ENCODE peak calls at places on chromosomes 16 and 17, in nine cellular contexts. One of them, this sample, is unnamed.

GRCh38 chr17:34671191-34671590 is 91.8 kb downstream of the TMEM132E start:
- DNase-seq in prostate gland: no peak
- DNase-seq in aorta: no peak
- DNase-seq in Peyer's patch: no peak
- DNase-seq in CD8-positive, alpha-beta memory T cell: no peak
- DNase-seq in MM.1S: no peak
- DNase-seq in uterus: no peak
- DNase-seq in mammary epithelial cell: no peak
- DNase-seq in tibial artery: no peak
- DNase-seq in this sample: peak; percentile 14

GRCh38 chr17:28225872-28226271 is 93.1 kb upstream of the TMEM97 start:
- DNase-seq in aorta: no peak
- DNase-seq in mammary epithelial cell: no peak
- DNase-seq in MM.1S: no peak
- DNase-seq in Peyer's patch: no peak
- DNase-seq in uterus: no peak
- DNase-seq in prostate gland: no peak
- DNase-seq in CD8-positive, alpha-beta memory T cell: no peak
- DNase-seq in tibial artery: no peak
- DNase-seq in this sample: no peak

GRCh38 chr16:50745940-50746339 is 4.1 kb downstream of the CYLD start:
- DNase-seq in mammary epithelial cell: no peak
- DNase-seq in tibial artery: no peak
- DNase-seq in uterus: no peak
- DNase-seq in Peyer's patch: no peak
- DNase-seq in prostate gland: no peak
- DNase-seq in aorta: no peak
- DNase-seq in CD8-positive, alpha-beta memory T cell: no peak
- DNase-seq in MM.1S: no peak
- DNase-seq in this sample: no peak

GRCh38 chr17:73634629-73635028 is 9.6 kb downstream of the SDK2 start:
- DNase-seq in MM.1S: no peak
- DNase-seq in CD8-positive, alpha-beta memory T cell: no peak
- DNase-seq in uterus: no peak
- DNase-seq in tibial artery: no peak
- DNase-seq in aorta: no peak
- DNase-seq in prostate gland: peak; percentile 27
- DNase-seq in Peyer's patch: no peak
- DNase-seq in mammary epithelial cell: no peak
- DNase-seq in this sample: no peak

GRCh38 chr16:66959645-66960177 is 1.4 kb upstream of the CES3 start:
- DNase-seq in MM.1S: no peak
- DNase-seq in mammary epithelial cell: no peak
- DNase-seq in CD8-positive, alpha-beta memory T cell: no peak
- DNase-seq in prostate gland: no peak
- DNase-seq in uterus: no peak
- DNase-seq in Peyer's patch: no peak
- DNase-seq in tibial artery: peak; percentile 44
- DNase-seq in aorta: peak; percentile 67
- DNase-seq in this sample: no peak

GRCh38 chr17:68782829-68783228 is 172.4 kb downstream of the ABCA8 start:
- DNase-seq in MM.1S: no peak
- DNase-seq in aorta: no peak
- DNase-seq in prostate gland: no peak
- DNase-seq in CD8-positive, alpha-beta memory T cell: no peak
- DNase-seq in mammary epithelial cell: no peak
- DNase-seq in Peyer's patch: no peak
- DNase-seq in tibial artery: peak; percentile 36
- DNase-seq in uterus: no peak
- DNase-seq in this sample: no peak

GRCh38 chr17:17141860-17142552 is 64.1 kb downstream of the PLD6 start:
- DNase-seq in mammary epithelial cell: peak; percentile 18
- DNase-seq in Peyer's patch: no peak
- DNase-seq in CD8-positive, alpha-beta memory T cell: peak; percentile 57
- DNase-seq in uterus: peak; percentile 37
- DNase-seq in MM.1S: no peak
- DNase-seq in prostate gland: peak; percentile 39
- DNase-seq in tibial artery: no peak
- DNase-seq in aorta: no peak
- DNase-seq in this sample: no peak

GRCh38 chr16:88264641-88265285 is 118.0 kb upstream of the ZNF469 start:
- DNase-seq in aorta: peak; percentile 97
- DNase-seq in Peyer's patch: peak; percentile 95
- DNase-seq in MM.1S: no peak
- DNase-seq in tibial artery: peak; percentile 98
- DNase-seq in prostate gland: peak; percentile 89
- DNase-seq in CD8-positive, alpha-beta memory T cell: peak; percentile 55
- DNase-seq in mammary epithelial cell: peak; percentile 97
- DNase-seq in uterus: peak; percentile 97
- DNase-seq in this sample: peak; percentile 97

GRCh38 chr16:51638338-51639135 is 487.5 kb upstream of the SALL1 start:
- DNase-seq in mammary epithelial cell: peak; percentile 41
- DNase-seq in prostate gland: no peak
- DNase-seq in Peyer's patch: no peak
- DNase-seq in MM.1S: no peak
- DNase-seq in aorta: no peak
- DNase-seq in uterus: no peak
- DNase-seq in tibial artery: no peak
- DNase-seq in CD8-positive, alpha-beta memory T cell: no peak
- DNase-seq in this sample: no peak

GRCh38 chr16:12340151-12340733 is 363.7 kb downstream of the SNX29 start:
- DNase-seq in tibial artery: no peak
- DNase-seq in Peyer's patch: peak; percentile 69
- DNase-seq in uterus: no peak
- DNase-seq in CD8-positive, alpha-beta memory T cell: no peak
- DNase-seq in prostate gland: peak; percentile 36
- DNase-seq in MM.1S: peak; percentile 24
- DNase-seq in aorta: no peak
- DNase-seq in mammary epithelial cell: peak; percentile 59
- DNase-seq in this sample: no peak

GRCh38 chr17:33284022-33284421 is 9.1 kb downstream of the ASIC2 start:
- DNase-seq in tibial artery: peak; percentile 70
- DNase-seq in prostate gland: peak; percentile 84
- DNase-seq in mammary epithelial cell: peak; percentile 81
- DNase-seq in CD8-positive, alpha-beta memory T cell: no peak
- DNase-seq in aorta: peak; percentile 62
- DNase-seq in Peyer's patch: peak; percentile 63
- DNase-seq in uterus: no peak
- DNase-seq in MM.1S: no peak
- DNase-seq in this sample: no peak

GRCh38 chr17:76204277-76204676 is 36.0 kb downstream of the RNF157 start:
- DNase-seq in uterus: no peak
- DNase-seq in mammary epithelial cell: peak; percentile 47
- DNase-seq in aorta: no peak
- DNase-seq in MM.1S: no peak
- DNase-seq in prostate gland: no peak
- DNase-seq in tibial artery: no peak
- DNase-seq in CD8-positive, alpha-beta memory T cell: no peak
- DNase-seq in Peyer's patch: no peak
- DNase-seq in this sample: peak; percentile 50
- H3K4me1 ChIP-seq in uterus: no peaks in the 10 kb centered on the region
- H3K4me1 ChIP-seq in mammary epithelial cell: peaks cover 9% of the 10 kb centered on the region
- H3K4me1 ChIP-seq in aorta: no peaks in the 10 kb centered on the region
- H3K4me1 ChIP-seq in MM.1S: peaks cover 27% of the 10 kb centered on the region
- H3K4me1 ChIP-seq in prostate gland: no peaks in the 10 kb centered on the region
- H3K4me1 ChIP-seq in tibial artery: no peaks in the 10 kb centered on the region
- H3K4me1 ChIP-seq in CD8-positive, alpha-beta memory T cell: peaks cover 49% of the 10 kb centered on the region
- H3K4me1 ChIP-seq in Peyer's patch: peaks cover 2% of the 10 kb centered on the region
- H3K4me1 ChIP-seq in this sample: peaks cover 14% of the 10 kb centered on the region

GRCh38 chr17:4541328-4542002 is 13.7 kb downstream of the MYBBP1A start:
- DNase-seq in CD8-positive, alpha-beta memory T cell: no peak
- DNase-seq in tibial artery: no peak
- DNase-seq in MM.1S: no peak
- DNase-seq in mammary epithelial cell: no peak
- DNase-seq in aorta: no peak
- DNase-seq in Peyer's patch: no peak
- DNase-seq in uterus: no peak
- DNase-seq in prostate gland: no peak
- DNase-seq in this sample: no peak
- H3K36me3 ChIP-seq in CD8-positive, alpha-beta memory T cell: peaks cover 15% of the 10 kb centered on the region
- H3K36me3 ChIP-seq in tibial artery: peaks cover 35% of the 10 kb centered on the region
- H3K36me3 ChIP-seq in MM.1S: peaks cover 3% of the 10 kb centered on the region
- H3K36me3 ChIP-seq in mammary epithelial cell: peaks cover 19% of the 10 kb centered on the region
- H3K36me3 ChIP-seq in aorta: peaks cover 2% of the 10 kb centered on the region
- H3K36me3 ChIP-seq in Peyer's patch: peaks cover 76% of the 10 kb centered on the region
- H3K36me3 ChIP-seq in uterus: no peaks in the 10 kb centered on the region
- H3K36me3 ChIP-seq in prostate gland: no peaks in the 10 kb centered on the region
- H3K36me3 ChIP-seq in this sample: peaks cover 55% of the 10 kb centered on the region

DNA sequence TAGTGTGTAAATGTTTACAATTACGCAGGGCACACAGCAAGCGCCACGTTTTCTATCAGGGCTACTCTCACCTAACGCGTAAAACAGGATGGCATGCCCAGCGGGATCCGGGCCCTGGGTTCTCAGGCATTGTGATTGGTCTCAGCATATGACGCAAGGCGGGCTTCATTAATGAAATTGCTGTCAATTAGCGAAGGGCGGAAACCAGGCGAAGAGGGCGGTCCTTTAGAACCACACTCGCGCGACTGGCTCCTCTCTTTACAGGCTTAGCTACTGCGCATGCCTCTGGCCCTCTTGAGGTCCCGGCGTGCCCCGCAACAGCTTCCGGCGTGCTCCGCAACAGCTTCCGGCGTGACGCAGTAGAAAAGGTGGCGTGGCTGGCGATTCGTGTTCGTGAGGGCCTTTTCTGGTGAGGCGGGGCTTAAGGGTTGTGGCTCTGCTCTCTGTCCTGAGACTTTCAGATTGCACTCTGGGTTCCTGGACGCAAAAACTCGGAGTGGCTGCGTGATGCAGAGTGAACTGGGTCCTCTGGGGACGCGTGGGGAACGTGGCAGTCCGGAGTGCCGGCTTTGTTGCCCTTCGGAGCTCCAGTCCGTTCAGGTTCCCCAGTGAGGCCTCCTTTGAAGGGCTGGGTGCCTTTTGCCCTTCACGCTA is 9.2 kb downstream of the OR2C1 start:
- DNase-seq in mammary epithelial cell: peak; percentile 90
- DNase-seq in uterus: peak; percentile 88
- DNase-seq in prostate gland: peak; percentile 79
- DNase-seq in MM.1S: peak; percentile 93
- DNase-seq in aorta: peak; percentile 91
- DNase-seq in tibial artery: peak; percentile 66
- DNase-seq in Peyer's patch: peak; percentile 83
- DNase-seq in CD8-positive, alpha-beta memory T cell: peak; percentile 92
- DNase-seq in this sample: peak; percentile 7
- H3K4me3 ChIP-seq in mammary epithelial cell: peak overlapping the region; percentile 28
- H3K4me3 ChIP-seq in uterus: peak overlapping the region; percentile 45
- H3K4me3 ChIP-seq in prostate gland: peak overlapping the region; percentile 28
- H3K4me3 ChIP-seq in MM.1S: peak overlapping the region; percentile 69
- H3K4me3 ChIP-seq in aorta: no peak overlapping the region
- H3K4me3 ChIP-seq in tibial artery: peak overlapping the region; percentile 49
- H3K4me3 ChIP-seq in Peyer's patch: peak overlapping the region; percentile 44
- H3K4me3 ChIP-seq in CD8-positive, alpha-beta memory T cell: peak overlapping the region; percentile 62
- H3K4me3 ChIP-seq in this sample: peak overlapping the region; percentile 33

GRCh38 chr17:40459646-40460584 is 16.7 kb downstream of the IGFBP4 start:
- DNase-seq in MM.1S: no peak
- DNase-seq in uterus: peak; percentile 68
- DNase-seq in mammary epithelial cell: no peak
- DNase-seq in aorta: no peak
- DNase-seq in CD8-positive, alpha-beta memory T cell: no peak
- DNase-seq in Peyer's patch: no peak
- DNase-seq in prostate gland: no peak
- DNase-seq in tibial artery: no peak
- DNase-seq in this sample: no peak

GRCh38 chr17:40462343-40463121 is 19.3 kb downstream of the IGFBP4 start:
- DNase-seq in aorta: no peak
- DNase-seq in uterus: no peak
- DNase-seq in MM.1S: no peak
- DNase-seq in prostate gland: no peak
- DNase-seq in Peyer's patch: no peak
- DNase-seq in tibial artery: no peak
- DNase-seq in mammary epithelial cell: no peak
- DNase-seq in CD8-positive, alpha-beta memory T cell: no peak
- DNase-seq in this sample: no peak

GRCh38 chr17:40460585-40460975 is 17.3 kb downstream of the IGFBP4 start:
- DNase-seq in CD8-positive, alpha-beta memory T cell: no peak
- DNase-seq in MM.1S: no peak
- DNase-seq in tibial artery: no peak
- DNase-seq in prostate gland: no peak
- DNase-seq in mammary epithelial cell: no peak
- DNase-seq in Peyer's patch: no peak
- DNase-seq in uterus: no peak
- DNase-seq in aorta: no peak
- DNase-seq in this sample: no peak

GRCh38 chr17:40461774-40462342 is 18.6 kb downstream of the IGFBP4 start:
- DNase-seq in prostate gland: no peak
- DNase-seq in Peyer's patch: no peak
- DNase-seq in aorta: no peak
- DNase-seq in mammary epithelial cell: no peak
- DNase-seq in uterus: peak; percentile 59
- DNase-seq in CD8-positive, alpha-beta memory T cell: no peak
- DNase-seq in tibial artery: no peak
- DNase-seq in MM.1S: no peak
- DNase-seq in this sample: no peak

DNA sequence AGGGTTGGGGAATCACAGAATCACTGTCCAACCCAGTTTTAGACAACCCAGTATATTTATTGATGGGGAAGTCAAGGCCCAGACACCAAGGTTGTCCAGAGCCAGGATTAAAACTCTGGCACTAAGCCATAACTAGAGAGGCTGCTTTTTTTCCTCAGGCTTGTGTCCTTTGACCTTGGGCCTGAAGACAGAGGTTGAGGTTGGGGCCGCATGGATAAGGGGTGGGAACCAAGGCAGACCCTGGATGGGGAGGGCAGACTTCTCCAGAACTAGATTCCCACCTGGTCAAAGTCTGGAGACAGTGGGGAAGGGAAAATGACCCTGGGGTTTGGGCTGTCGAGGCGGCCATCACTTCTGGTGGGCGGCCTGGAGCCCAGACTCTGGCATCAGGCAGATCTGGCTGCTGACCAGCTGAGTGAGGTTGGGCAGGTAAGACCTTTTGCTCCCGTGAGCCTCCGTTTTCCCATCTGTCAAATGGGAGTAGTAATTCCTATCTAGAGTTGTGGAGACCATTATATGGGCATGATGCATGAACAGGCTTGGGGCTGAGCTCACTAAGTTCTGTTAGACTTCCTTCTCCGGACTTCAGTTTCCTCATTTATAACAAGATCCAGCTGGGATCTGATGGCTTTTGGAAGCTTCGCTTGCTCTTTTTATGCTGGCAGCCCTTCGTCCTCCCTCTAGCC is 17.9 kb downstream of the IGFBP4 start:
- DNase-seq in tibial artery: no peak
- DNase-seq in uterus: peak; percentile 49
- DNase-seq in prostate gland: no peak
- DNase-seq in mammary epithelial cell: no peak
- DNase-seq in MM.1S: no peak
- DNase-seq in aorta: no peak
- DNase-seq in Peyer's patch: no peak
- DNase-seq in CD8-positive, alpha-beta memory T cell: no peak
- DNase-seq in this sample: no peak
- H3K4me1 ChIP-seq in tibial artery: peaks cover 24% of the 10 kb centered on the region
- H3K4me1 ChIP-seq in uterus: peaks cover 38% of the 10 kb centered on the region
- H3K4me1 ChIP-seq in prostate gland: no peaks in the 10 kb centered on the region
- H3K4me1 ChIP-seq in mammary epithelial cell: peaks cover 11% of the 10 kb centered on the region
- H3K4me1 ChIP-seq in MM.1S: no peaks in the 10 kb centered on the region
- H3K4me1 ChIP-seq in aorta: no peaks in the 10 kb centered on the region
- H3K4me1 ChIP-seq in Peyer's patch: peaks cover 4% of the 10 kb centered on the region
- H3K4me1 ChIP-seq in CD8-positive, alpha-beta memory T cell: no peaks in the 10 kb centered on the region
- H3K4me1 ChIP-seq in this sample: peaks cover 35% of the 10 kb centered on the region

GRCh38 chr16:57502048-57502775 is 15.9 kb upstream of the DOK4 start:
- DNase-seq in MM.1S: no peak
- DNase-seq in Peyer's patch: no peak
- DNase-seq in uterus: no peak
- DNase-seq in aorta: no peak
- DNase-seq in tibial artery: no peak
- DNase-seq in mammary epithelial cell: no peak
- DNase-seq in prostate gland: no peak
- DNase-seq in CD8-positive, alpha-beta memory T cell: no peak
- DNase-seq in this sample: no peak
- H3K36me3 ChIP-seq in MM.1S: no peaks in the 10 kb centered on the region
- H3K36me3 ChIP-seq in Peyer's patch: no peaks in the 10 kb centered on the region
- H3K36me3 ChIP-seq in uterus: no peaks in the 10 kb centered on the region
- H3K36me3 ChIP-seq in aorta: no peaks in the 10 kb centered on the region
- H3K36me3 ChIP-seq in tibial artery: no peaks in the 10 kb centered on the region
- H3K36me3 ChIP-seq in mammary epithelial cell: no peaks in the 10 kb centered on the region
- H3K36me3 ChIP-seq in prostate gland: no peaks in the 10 kb centered on the region
- H3K36me3 ChIP-seq in CD8-positive, alpha-beta memory T cell: no peaks in the 10 kb centered on the region
- H3K36me3 ChIP-seq in this sample: no peaks in the 10 kb centered on the region